ENCODE peak calls at places on chromosomes 4 and X, in five cellular contexts. J is GM23248, Q is HCT116, D is endothelial cell of umbilical vein, W is fibroblast of lung. H is an unnamed sample.

GRCh38 chr4:153497988-153498967 is 32.1 kb downstream of the TMEM131L start:
- DNase-seq in J (peak), Q (no peak), D (no peak), W (peak), H (no peak)

GRCh38 chrX:47293106-47293505 is 60.3 kb downstream of the USP11 start:
- DNase-seq in J (no peak), Q (no peak), D (no peak), W (no peak), H (no peak)

GRCh38 chrX:2640436-2641150 is 50.5 kb upstream of the CD99 start:
- DNase-seq in J (no peak), Q (no peak), D (no peak), W (peak), H (no peak)

GRCh38 chrX:112058766-112059165 is 23.8 kb downstream of the TRPC5 start:
- DNase-seq in J (no peak), Q (no peak), D (no peak), W (no peak), H (no peak)

GRCh38 chrX:153900806-153901752 is 3.4 kb upstream of the AVPR2 start:
- DNase-seq in J (peak), Q (no peak), D (peak), W (peak), H (peak)

GRCh38 chr4:150329338-150329737 is 251.1 kb downstream of the DCLK2 start:
- DNase-seq in J (no peak), Q (no peak), D (no peak), W (no peak), H (no peak)

GRCh38 chr4:134787315-134787714 is 585.7 kb upstream of the PABPC4L start:
- DNase-seq in J (no peak), Q (no peak), D (peak), W (peak), H (no peak)

GRCh38 chrX:52363247-52363883 is 5.5 kb upstream of the XAGE2 start:
- DNase-seq in J (peak), Q (peak), D (peak), W (no peak), H (no peak)

GRCh38 chr4:54004463-54004862 is 59.9 kb downstream of the CHIC2 start:
- DNase-seq in J (peak), Q (no peak), D (no peak), W (no peak), H (no peak)

GRCh38 chrX:44514272-44514671 is 28.4 kb downstream of the FUNDC1 start:
- DNase-seq in J (no peak), Q (no peak), D (no peak), W (no peak), H (no peak)

GRCh38 chr4:156946508-156947197 is 24.9 kb downstream of the PDGFC start:
- DNase-seq in J (peak), Q (peak), D (peak), W (peak), H (no peak)

GRCh38 chr4:184568770-184569169 is 80.5 kb downstream of the CASP3 start:
- DNase-seq in J (no peak), Q (no peak), D (peak), W (no peak), H (no peak)

GRCh38 chr4:69830529-69831269 is 29.2 kb downstream of the SULT1E1 start:
- DNase-seq in J (peak), Q (no peak), D (peak), W (peak), H (peak)

GRCh38 chrX:136954930-136955329 is 74.4 kb upstream of the RBMX start:
- DNase-seq in J (peak), Q (peak), D (peak), W (peak), H (no peak)

GRCh38 chrX:102835504-102836146 is 101.4 kb upstream of the RAB40AL start:
- DNase-seq in J (peak), Q (no peak), D (peak), W (no peak), H (peak)

GRCh38 chr4:113116414-113117345 is 67.2 kb downstream of the ANK2 start:
- DNase-seq in J (no peak), Q (no peak), D (no peak), W (peak), H (no peak)

GRCh38 chr4:140617494-140618060 is 48.8 kb upstream of the UCP1 start:
- DNase-seq in J (no peak), Q (no peak), D (peak), W (peak), H (no peak)

GRCh38 chrX:13376857-13377441 is 57.1 kb upstream of the ATXN3L start:
- DNase-seq in J (peak), Q (no peak), D (no peak), W (peak), H (no peak)

GRCh38 chrX:41478397-41478911 is 31.3 kb downstream of the NYX start:
- DNase-seq in J (peak), Q (no peak), D (no peak), W (no peak), H (no peak)

GRCh38 chr4:147809171-147809570 is 77.3 kb downstream of the ARHGAP10 start:
- DNase-seq in J (no peak), Q (no peak), D (no peak), W (no peak), H (no peak)

GRCh38 chrX:71482228-71482958 is 50.5 kb upstream of the OGT start:
- DNase-seq in J (no peak), Q (no peak), D (no peak), W (no peak), H (no peak)

GRCh38 chr4:15917297-15917696 is 21.2 kb downstream of the FGFBP1 start:
- DNase-seq in J (peak), Q (no peak), D (no peak), W (peak), H (no peak)

GRCh38 chr4:185920171-185920570 is 108.2 kb upstream of the SORBS2 start:
- DNase-seq in J (no peak), Q (no peak), D (no peak), W (peak), H (peak)

GRCh38 chr4:5165419-5166369 is 114.4 kb downstream of the STK32B start:
- DNase-seq in J (peak), Q (no peak), D (peak), W (peak), H (no peak)

GRCh38 chr4:153281476-153281875 is 63.0 kb upstream of the MND1 start:
- DNase-seq in J (no peak), Q (no peak), D (no peak), W (no peak), H (no peak)

GRCh38 chr4:153205028-153205648 is 895 bp downstream of the TRIM2 start:
- DNase-seq in J (no peak), Q (no peak), D (no peak), W (no peak), H (peak)

GRCh38 chr4:185859106-185859505 is 47.1 kb upstream of the SORBS2 start:
- DNase-seq in J (no peak), Q (no peak), D (peak), W (peak), H (no peak)

GRCh38 chr4:142248946-142249345 is 597.2 kb downstream of the INPP4B start:
- DNase-seq in J (peak), Q (no peak), D (no peak), W (peak), H (no peak)

GRCh38 chr4:3337811-3338210 is 45.0 kb downstream of the RGS12 start:
- DNase-seq in J (no peak), Q (no peak), D (peak), W (peak), H (no peak)

GRCh38 chr4:109574443-109574850 is 14.4 kb downstream of the MCUB start:
- DNase-seq in J (peak), Q (no peak), D (peak), W (no peak), H (peak)

GRCh38 chr4:71417150-71417549 is 78.3 kb downstream of the SLC4A4 start:
- DNase-seq in J (no peak), Q (no peak), D (no peak), W (peak), H (no peak)

GRCh38 chr4:185480016-185480732 is 8.6 kb upstream of the CCDC110 start:
- DNase-seq in J (no peak), Q (no peak), D (no peak), W (no peak), H (no peak)

GRCh38 chr4:4899202-4899925 is 39.9 kb downstream of the MSX1 start:
- DNase-seq in J (no peak), Q (no peak), D (no peak), W (no peak), H (no peak)

GRCh38 chr4:34181891-34182290 is 2062.4 kb downstream of the ARAP2 start:
- DNase-seq in J (peak), Q (peak), D (no peak), W (peak), H (no peak)

GRCh38 chrX:11239230-11239629 is 54.0 kb upstream of the AMELX start:
- DNase-seq in J (peak), Q (no peak), D (no peak), W (peak), H (no peak)

GRCh38 chrX:70755850-70756249 is 152.7 kb downstream of the TEX11 start:
- DNase-seq in J (no peak), Q (no peak), D (no peak), W (no peak), H (no peak)

GRCh38 chrX:153032397-153033118 is 23.7 kb upstream of the PNMA3 start:
- DNase-seq in J (peak), Q (peak), D (peak), W (peak), H (peak)

GRCh38 chrX:4225086-4225485 is 511.6 kb upstream of the PRKX start:
- DNase-seq in J (no peak), Q (no peak), D (no peak), W (no peak), H (peak)

GRCh38 chr4:150368667-150369066 is 213.3 kb upstream of the MAB21L2 start:
- DNase-seq in J (no peak), Q (no peak), D (no peak), W (no peak), H (no peak)

GRCh38 chrX:65596270-65596669 is 61.7 kb upstream of the LAS1L start:
- DNase-seq in J (peak), Q (no peak), D (peak), W (peak), H (no peak)
- H2AFZ ChIP-seq in J (peak), Q (no peak), D (no peak), W (no peak), H (no peak)

GRCh38 chr4:107931775-107932321 is 499 bp downstream of the CYP2U1 start:
- DNase-seq in J (no peak), Q (no peak), D (no peak), W (peak), H (peak)

GRCh38 chr4:107935246-107935645 is 3.9 kb downstream of the CYP2U1 start:
- DNase-seq in J (no peak), Q (no peak), D (no peak), W (no peak), H (no peak)

GRCh38 chr4:107937040-107937439 is 5.7 kb downstream of the CYP2U1 start:
- DNase-seq in J (no peak), Q (no peak), D (no peak), W (no peak), H (no peak)

DNA sequence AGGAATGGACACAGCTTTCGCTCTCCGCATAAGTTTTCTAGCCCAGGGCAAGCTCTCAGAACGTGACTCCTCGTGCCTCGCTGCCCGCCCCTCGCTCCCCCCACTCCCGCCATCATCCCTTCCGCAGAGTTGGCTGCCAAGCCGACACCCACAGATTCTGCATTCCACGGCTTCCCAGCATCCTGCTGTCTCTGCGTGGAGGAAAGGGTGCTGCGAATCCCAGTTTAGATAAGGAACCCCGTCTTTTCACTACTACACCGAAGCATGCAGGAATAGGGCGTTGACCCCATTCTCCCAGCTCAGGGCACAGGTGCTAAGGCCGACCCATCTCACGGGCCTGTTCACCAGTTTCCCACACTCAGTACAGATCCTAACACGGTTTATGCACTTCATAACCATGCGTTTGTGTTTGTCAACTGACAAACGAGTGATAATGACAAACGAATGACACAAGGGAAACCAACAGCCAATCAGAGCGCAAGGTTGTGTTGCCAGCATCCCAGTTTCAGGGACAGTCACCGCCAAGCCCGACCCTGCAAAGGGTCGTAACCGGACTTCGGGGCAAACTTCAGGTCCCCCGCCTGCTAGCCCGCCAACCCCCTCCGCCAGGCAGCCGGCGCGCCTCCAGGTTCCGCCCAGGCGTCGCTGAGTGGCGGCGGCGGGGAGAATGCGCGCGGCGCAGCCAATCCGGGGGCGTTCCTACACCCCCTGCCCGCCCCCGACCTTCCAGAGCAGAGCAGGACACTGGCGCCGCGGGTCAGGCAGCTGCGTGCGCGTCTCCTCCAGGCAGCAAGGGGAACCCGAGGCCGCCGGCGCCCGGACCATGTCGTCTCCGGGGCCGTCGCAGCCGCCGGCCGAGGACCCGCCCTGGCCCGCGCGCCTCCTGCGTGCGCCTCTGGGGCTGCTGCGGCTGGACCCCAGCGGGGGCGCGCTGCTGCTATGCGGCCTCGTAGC is at the start of gene CYP2U1:
- DNase-seq in J (peak), Q (peak), D (peak), W (peak), H (no peak)
- TF ChIP-seq EZH2 in J (no peak), Q (no peak), D (no peak), W (no peak), H (no peak)

DNA sequence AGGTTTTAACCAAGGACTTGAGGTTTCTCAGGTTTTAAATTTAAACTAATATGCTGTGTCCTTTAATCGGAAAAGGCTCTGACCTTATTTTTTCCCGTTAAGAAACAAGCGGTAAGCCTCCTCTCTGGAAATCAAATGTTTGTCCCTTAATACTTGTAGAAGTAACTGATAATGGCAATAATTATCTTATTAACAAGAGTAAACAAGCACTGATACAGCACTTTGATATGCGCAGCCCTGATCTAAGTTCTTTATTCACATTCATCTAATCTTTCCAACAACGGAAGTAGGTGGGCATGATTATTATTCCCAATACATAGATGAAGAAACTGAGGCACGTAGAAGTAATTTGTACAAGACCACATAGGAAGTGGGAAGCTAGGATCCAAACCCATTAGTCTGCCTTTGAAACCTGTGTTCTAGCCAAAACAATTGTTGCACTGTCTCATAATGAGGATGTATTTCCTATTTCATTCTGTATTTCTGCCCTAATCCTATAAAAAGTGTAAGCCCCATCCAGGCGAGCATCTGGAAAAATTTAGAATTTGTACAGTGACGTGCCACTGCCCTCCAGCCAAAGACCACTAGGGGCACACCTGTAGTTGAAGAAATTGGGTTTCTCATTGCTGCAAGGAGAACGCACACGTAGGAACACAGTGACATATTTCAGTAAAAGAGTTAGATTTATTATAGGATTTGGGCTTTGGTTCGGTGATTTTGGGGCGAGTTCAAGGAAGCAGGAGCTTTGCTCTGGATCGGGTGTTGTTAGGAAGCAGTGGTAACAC is 605 bp downstream of the CXorf58 start:
- DNase-seq in J (no peak), Q (no peak), D (no peak), W (no peak), H (no peak)
- H2AFZ ChIP-seq in J (peak), Q (peak), D (peak), W (peak), H (peak)

GRCh38 chr4:110631582-110632505 is 9.0 kb upstream of the PITX2 start:
- DNase-seq in J (peak), Q (peak), D (peak), W (peak), H (peak)

GRCh38 chr4:110633358-110634319 is 10.8 kb upstream of the PITX2 start:
- DNase-seq in J (no peak), Q (no peak), D (no peak), W (no peak), H (no peak)

GRCh38 chr4:110630621-110631402 is 7.9 kb upstream of the PITX2 start:
- DNase-seq in J (no peak), Q (no peak), D (no peak), W (no peak), H (no peak)

GRCh38 chr4:110634320-110635154 is 11.7 kb upstream of the PITX2 start:
- DNase-seq in J (no peak), Q (no peak), D (no peak), W (no peak), H (no peak)

DNA sequence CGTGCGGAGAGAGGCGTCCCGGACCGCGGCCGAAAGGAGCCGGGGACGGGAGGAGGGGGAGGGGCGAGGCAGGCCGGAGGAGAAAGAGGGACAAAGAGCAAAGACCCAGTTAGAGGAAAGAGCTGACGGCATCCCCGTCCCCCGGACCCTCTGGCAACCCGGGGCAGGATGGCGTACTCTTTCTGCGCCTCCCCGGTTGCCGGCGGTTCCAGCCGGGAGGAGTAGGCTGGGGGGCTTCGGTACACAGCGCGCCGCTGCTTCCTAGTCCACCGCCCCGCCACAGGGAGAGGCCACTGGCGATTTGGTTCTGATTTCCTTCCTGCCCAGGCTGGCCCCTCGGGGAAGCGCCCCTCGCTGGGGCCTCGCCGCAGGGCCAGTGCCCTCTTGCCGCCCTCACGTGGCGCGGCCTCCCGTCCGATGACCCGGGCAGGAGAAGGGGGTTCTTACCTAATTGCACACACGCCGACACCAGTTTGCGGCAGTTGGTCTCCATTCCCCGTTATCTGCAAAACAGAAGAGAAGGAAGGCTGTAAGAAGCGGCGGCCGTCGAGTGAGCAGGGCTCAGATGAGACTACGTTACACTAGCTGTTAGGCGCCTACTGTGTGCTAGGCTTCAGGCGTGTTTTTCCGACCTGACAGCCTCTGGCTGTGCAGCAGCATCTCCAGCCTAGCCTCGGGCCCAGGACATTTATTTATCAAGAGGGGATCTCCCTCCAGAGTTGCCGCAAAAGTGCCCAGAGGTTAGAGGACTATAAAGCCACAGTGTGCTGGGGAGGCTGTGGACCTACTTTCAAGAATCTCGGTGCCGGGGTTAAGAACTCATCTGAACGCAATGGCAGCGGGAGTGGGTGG is 9.9 kb upstream of the PITX2 start:
- DNase-seq in J (no peak), Q (no peak), D (no peak), W (no peak), H (no peak)
- TF ChIP-seq EZH2 in J (no peak), Q (no peak), D (peak), W (peak), H (no peak)

GRCh38 chrX:101552714-101553113 is 2.4 kb downstream of the ARMCX1 start:
- DNase-seq in J (no peak), Q (no peak), D (no peak), W (no peak), H (no peak)

GRCh38 chrX:101550362-101550761 is at the start of gene ARMCX1:
- DNase-seq in J (peak), Q (no peak), D (peak), W (peak), H (no peak)

GRCh38 chrX:101550825-101551767 is 749 bp downstream of the ARMCX1 start:
- DNase-seq in J (peak), Q (no peak), D (peak), W (peak), H (no peak)
- H2AFZ ChIP-seq in J (peak), Q (no peak), D (peak), W (peak), H (peak)